ENCODE peak calls at places on chromosomes 13 and 19, in six cellular contexts. W is heart left ventricle, P is upper lobe of left lung, Q is adrenal gland, X is lower leg skin, S is body of pancreas. B is an unnamed sample.
A peak's percentile ranks its signal among the peaks of the same experiment; 100 is the strongest.

GRCh38 chr13:27036236-27036981 is 135.2 kb downstream of the USP12 start:
- DNase-seq in W (no peak), P (no peak), Q (no peak), X (peak; percentile 36), S (no peak), B (no peak)

GRCh38 chr19:24065243-24065642 is 21.7 kb upstream of the ZNF254 start:
- DNase-seq in W (no peak), P (no peak), Q (no peak), X (no peak), S (no peak), B (no peak)

GRCh38 chr19:34317311-34317927 is 47.6 kb upstream of the GPI start:
- DNase-seq in W (peak; percentile 55), P (no peak), Q (no peak), X (peak; percentile 82), S (peak; percentile 37), B (no peak)

GRCh38 chr19:46639356-46640061 is 3.5 kb upstream of the GNG8 start:
- DNase-seq in W (peak; percentile 66), P (no peak), Q (peak; percentile 40), X (no peak), S (peak; percentile 44), B (no peak)

GRCh38 chr13:35356572-35356971 is 119.9 kb downstream of the MAB21L1 start:
- DNase-seq in W (no peak), P (no peak), Q (peak; percentile 10), X (no peak), S (no peak), B (no peak)

GRCh38 chr19:44657211-44657921 is 13.7 kb downstream of the PVR start:
- DNase-seq in W (peak; percentile 56), P (peak; percentile 57), Q (peak; percentile 69), X (peak; percentile 89), S (peak; percentile 60), B (no peak)

GRCh38 chr19:14814982-14815381 is 20.0 kb downstream of the OR7A5 start:
- DNase-seq in W (no peak), P (no peak), Q (peak; percentile 51), X (no peak), S (no peak), B (no peak)

GRCh38 chr19:11769995-11770394 is 3.2 kb downstream of the ZNF441 start:
- DNase-seq in W (no peak), P (no peak), Q (no peak), X (no peak), S (no peak), B (no peak)

GRCh38 chr19:1026189-1027019 is at the start of gene CNN2:
- DNase-seq in W (peak; percentile 83), P (peak; percentile 89), Q (peak; percentile 80), X (peak; percentile 96), S (peak; percentile 82), B (no peak)

GRCh38 chr13:28320884-28321574 is 173.9 kb downstream of the FLT1 start:
- DNase-seq in W (no peak), P (no peak), Q (no peak), X (no peak), S (no peak), B (no peak)

GRCh38 chr19:44848805-44849457 is 2.8 kb downstream of the NECTIN2 start:
- DNase-seq in W (peak; percentile 32), P (no peak), Q (peak; percentile 67), X (no peak), S (no peak), B (no peak)

GRCh38 chr19:16470911-16471811 is 609 bp downstream of the EPS15L1 start:
- DNase-seq in W (no peak), P (peak; percentile 24), Q (peak; percentile 53), X (peak; percentile 89), S (peak; percentile 48), B (no peak)

GRCh38 chr13:76884167-76884566 is 2.0 kb downstream of the KCTD12 start:
- DNase-seq in W (peak; percentile 45), P (peak; percentile 64), Q (no peak), X (no peak), S (peak; percentile 49), B (no peak)

GRCh38 chr19:33387351-33388230 is 14.1 kb downstream of the CEBPG start:
- DNase-seq in W (no peak), P (peak; percentile 18), Q (no peak), X (no peak), S (no peak), B (no peak)

GRCh38 chr19:3483226-3483628 is at the start of gene SMIM44:
- DNase-seq in W (no peak), P (no peak), Q (no peak), X (no peak), S (no peak), B (no peak)

GRCh38 chr13:22948421-22948820 is 232.4 kb upstream of the SGCG start:
- DNase-seq in W (no peak), P (no peak), Q (no peak), X (peak; percentile 46), S (no peak), B (no peak)

GRCh38 chr19:3080281-3080680 is 13.9 kb upstream of the GNA11 start:
- DNase-seq in W (no peak), P (no peak), Q (no peak), X (no peak), S (no peak), B (no peak)

GRCh38 chr19:33350538-33351309 is 22.8 kb upstream of the CEBPG start:
- DNase-seq in W (no peak), P (no peak), Q (no peak), X (peak; percentile 90), S (peak; percentile 28), B (no peak)

GRCh38 chr19:34314437-34315313 is 50.3 kb upstream of the GPI start:
- DNase-seq in W (no peak), P (no peak), Q (no peak), X (no peak), S (no peak), B (no peak)

GRCh38 chr13:101751488-101751887 is 299.0 kb downstream of the ITGBL1 start:
- DNase-seq in W (no peak), P (no peak), Q (no peak), X (no peak), S (no peak), B (no peak)

GRCh38 chr13:60707878-60708277 is 310.9 kb downstream of the TDRD3 start:
- DNase-seq in W (no peak), P (no peak), Q (no peak), X (no peak), S (no peak), B (no peak)

GRCh38 chr13:32426191-32426980 is 1.5 kb downstream of the N4BP2L1 start:
- DNase-seq in W (peak; percentile 10), P (no peak), Q (peak; percentile 19), X (no peak), S (peak; percentile 35), B (no peak)

GRCh38 chr19:51687791-51688664 is 5.1 kb upstream of the SPACA6 start:
- DNase-seq in W (peak; percentile 66), P (peak; percentile 69), Q (peak; percentile 83), X (peak; percentile 93), S (peak; percentile 34), B (no peak)

GRCh38 chr13:99311137-99311536 is 3.9 kb upstream of the GPR183 start:
- DNase-seq in W (no peak), P (no peak), Q (no peak), X (no peak), S (no peak), B (no peak)

GRCh38 chr19:27679399-27679798 is 1533.6 kb downstream of the UQCRFS1 start:
- DNase-seq in W (no peak), P (no peak), Q (no peak), X (peak; percentile 39), S (no peak), B (no peak)

GRCh38 chr13:64471916-64472315 is 2758.2 kb downstream of the PCDH9 start:
- DNase-seq in W (no peak), P (no peak), Q (no peak), X (no peak), S (no peak), B (no peak)

GRCh38 chr13:46796515-46797467 is at the start of gene ESD:
- DNase-seq in W (peak; percentile 94), P (peak; percentile 93), Q (peak; percentile 95), X (peak; percentile 99), S (peak; percentile 95), B (peak; percentile 64)

GRCh38 chr13:51739403-51740112 is 64.4 kb downstream of the DHRS12 start:
- DNase-seq in W (no peak), P (no peak), Q (peak; percentile 28), X (no peak), S (peak; percentile 24), B (no peak)

GRCh38 chr19:33339750-33340029 is 33.8 kb upstream of the CEBPG start:
- DNase-seq in W (no peak), P (no peak), Q (no peak), X (no peak), S (no peak), B (no peak)

GRCh38 chr19:29724102-29724641 is 9.1 kb upstream of the C19orf12 start:
- DNase-seq in W (no peak), P (no peak), Q (no peak), X (no peak), S (no peak), B (no peak)

GRCh38 chr13:75327132-75327505 is 154.8 kb downstream of the TBC1D4 start:
- DNase-seq in W (no peak), P (no peak), Q (no peak), X (no peak), S (no peak), B (no peak)

GRCh38 chr19:43532571-43532961 is 422 bp upstream of the ZNF575 start:
- DNase-seq in W (peak; percentile 62), P (peak; percentile 69), Q (peak; percentile 74), X (peak; percentile 88), S (no peak), B (no peak)

GRCh38 chr19:17424743-17425365 is 5.0 kb downstream of the MVB12A start:
- DNase-seq in W (peak; percentile 24), P (no peak), Q (peak; percentile 69), X (no peak), S (no peak), B (no peak)

GRCh38 chr13:60318186-60318585 is 78.8 kb upstream of the TDRD3 start:
- DNase-seq in W (no peak), P (no peak), Q (no peak), X (no peak), S (no peak), B (no peak)

GRCh38 chr19:57466489-57466888 is 9.5 kb upstream of the VN1R1 start:
- DNase-seq in W (peak; percentile 59), P (no peak), Q (no peak), X (no peak), S (no peak), B (no peak)

GRCh38 chr19:57465680-57466381 is 8.9 kb upstream of the VN1R1 start:
- DNase-seq in W (no peak), P (no peak), Q (no peak), X (no peak), S (no peak), B (no peak)
- TF ChIP-seq CTCF in W (peak; percentile 20), P (no peak), Q (no peak), X (no peak), S (no peak), B (no peak)

GRCh38 chr13:97401421-97401820 is 32.5 kb upstream of the RAP2A start:
- DNase-seq in W (no peak), P (no peak), Q (no peak), X (no peak), S (no peak), B (no peak)
- TF ChIP-seq POLR2A in W (no peak), P (no peak), Q (no peak), X (no peak), S (no peak), B (no peak)

GRCh38 chr19:49543032-49543431 is 15.2 kb downstream of the RCN3 start:
- DNase-seq in W (no peak), P (no peak), Q (no peak), X (no peak), S (no peak), B (no peak)
- TF ChIP-seq CTCF in W (no peak), P (no peak), Q (no peak), X (no peak), S (no peak), B (no peak)

GRCh38 chr19:55246462-55247451 is 12.1 kb downstream of the PPP6R1 start:
- DNase-seq in W (no peak), P (no peak), Q (no peak), X (no peak), S (no peak), B (no peak)
- TF ChIP-seq POLR2A in W (no peak), P (no peak), Q (no peak), X (no peak), S (no peak), B (no peak)